ENCODE peak calls at places on chromosome 9, in six cellular contexts. K is GM23248, N is MM.1S, J is HCT116, R is SK-N-SH, M is PC-3. C is an unnamed sample.

GRCh38 chr9:121156263-121156731 is 45.4 kb downstream of the RAB14 start:
- DNase-seq in K (peak; percentile 79), N (peak; percentile 69), J (no peak), R (no peak), M (peak; percentile 65), C (no peak)

GRCh38 chr9:124256517-124257069 is 1.2 kb upstream of the NEK6 start:
- DNase-seq in K (peak; percentile 92), N (no peak), J (no peak), R (no peak), M (peak; percentile 79), C (peak; percentile 52)

GRCh38 chr9:114339130-114339908 is 9.7 kb downstream of the ORM2 start:
- DNase-seq in K (peak; percentile 77), N (peak; percentile 18), J (no peak), R (peak; percentile 86), M (peak; percentile 65), C (peak; percentile 71)

GRCh38 chr9:130424781-130425310 is 19.9 kb upstream of the ASS1 start:
- DNase-seq in K (no peak), N (no peak), J (no peak), R (no peak), M (no peak), C (no peak)

GRCh38 chr9:121494192-121494591 is 5.5 kb downstream of the GGTA1 start:
- DNase-seq in K (no peak), N (no peak), J (no peak), R (no peak), M (no peak), C (no peak)

GRCh38 chr9:136858844-136859757 is 7.0 kb downstream of the MAMDC4 start:
- DNase-seq in K (peak; percentile 81), N (no peak), J (no peak), R (no peak), M (peak; percentile 36), C (no peak)

GRCh38 chr9:71716138-71716909 is 52.0 kb downstream of the CEMIP2 start:
- DNase-seq in K (peak; percentile 37), N (peak; percentile 11), J (no peak), R (peak; percentile 9), M (peak; percentile 21), C (no peak)

GRCh38 chr9:71863652-71864051 is 47.3 kb downstream of the ABHD17B start:
- DNase-seq in K (peak; percentile 12), N (no peak), J (no peak), R (no peak), M (no peak), C (no peak)

GRCh38 chr9:8816361-8816760 is 1016.8 kb upstream of the DMAC1 start:
- DNase-seq in K (no peak), N (no peak), J (no peak), R (peak; percentile 2), M (no peak), C (peak; percentile 71)

GRCh38 chr9:100167912-100168775 is 69.1 kb downstream of the INVS start:
- DNase-seq in K (peak; percentile 47), N (no peak), J (no peak), R (no peak), M (no peak), C (peak; percentile 60)

GRCh38 chr9:119375892-119376291 is 6.7 kb upstream of the BRINP1 start:
- DNase-seq in K (peak; percentile 78), N (no peak), J (peak; percentile 2), R (peak; percentile 32), M (peak; percentile 10), C (peak; percentile 70)

GRCh38 chr9:99353408-99353807 is 131.3 kb downstream of the SEC61B start:
- DNase-seq in K (peak; percentile 98), N (no peak), J (no peak), R (no peak), M (peak; percentile 40), C (no peak)

GRCh38 chr9:115034801-115035200 is 83.2 kb downstream of the TNC start:
- DNase-seq in K (peak; percentile 87), N (no peak), J (no peak), R (no peak), M (no peak), C (no peak)

GRCh38 chr9:87889065-87889881 is 6.6 kb downstream of the SPATA31E1 start:
- DNase-seq in K (no peak), N (no peak), J (no peak), R (no peak), M (no peak), C (no peak)

GRCh38 chr9:76900884-76901440 is 5.0 kb downstream of the PRUNE2 start:
- DNase-seq in K (no peak), N (no peak), J (no peak), R (no peak), M (no peak), C (no peak)

GRCh38 chr9:136339173-136339957 is 12.0 kb downstream of the GPSM1 start:
- DNase-seq in K (peak; percentile 64), N (peak; percentile 55), J (no peak), R (peak; percentile 83), M (peak; percentile 56), C (peak; percentile 93)

GRCh38 chr9:133161542-133161950 is 2.2 kb downstream of the GBGT1 start:
- DNase-seq in K (no peak), N (no peak), J (no peak), R (no peak), M (no peak), C (no peak)
- TF ChIP-seq EZH2phosphoT487 in K (no peak), N (no peak), J (no peak), R (no peak), M (no peak), C (no peak)

GRCh38 chr9:109887079-109887478 is 107.1 kb downstream of the PALM2AKAP2 start:
- DNase-seq in K (peak; percentile 80), N (no peak), J (no peak), R (no peak), M (no peak), C (no peak)

GRCh38 chr9:109889456-109889855 is 109.5 kb downstream of the PALM2AKAP2 start:
- DNase-seq in K (no peak), N (peak; percentile 24), J (no peak), R (no peak), M (no peak), C (no peak)

GRCh38 chr9:109886617-109887016 is 106.6 kb downstream of the PALM2AKAP2 start:
- DNase-seq in K (peak; percentile 26), N (no peak), J (no peak), R (no peak), M (peak; percentile 54), C (no peak)

GRCh38 chr9:109883623-109884022 is 103.6 kb downstream of the PALM2AKAP2 start:
- DNase-seq in K (no peak), N (no peak), J (no peak), R (no peak), M (no peak), C (no peak)

DNA sequence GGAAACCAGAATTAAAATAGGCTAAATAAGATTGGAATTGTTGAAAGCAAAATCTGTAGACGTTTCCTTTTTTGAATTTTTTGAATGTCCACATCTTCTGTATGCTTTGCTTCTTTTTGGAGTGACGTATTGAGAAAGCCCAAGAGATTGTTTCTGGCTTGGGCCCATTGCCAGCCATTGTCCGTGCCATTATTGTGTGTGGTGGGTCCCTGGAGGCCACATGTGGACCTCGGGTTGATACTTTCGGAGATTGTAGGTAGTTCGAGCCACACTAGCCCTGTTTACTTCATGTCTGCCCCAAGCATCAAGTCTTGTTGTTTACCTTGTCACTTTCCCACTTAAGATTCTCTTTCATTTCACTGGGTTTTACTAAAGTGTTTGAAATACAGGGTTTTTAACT is 106.1 kb downstream of the PALM2AKAP2 start:
- DNase-seq in K (no peak), N (no peak), J (no peak), R (no peak), M (no peak), C (no peak)
- H3K27ac ChIP-seq in K (no peak overlapping the region), N (no peak overlapping the region), J (no peak overlapping the region), R (peak overlapping the region; percentile 79), M (no peak overlapping the region), C (no peak overlapping the region)

DNA sequence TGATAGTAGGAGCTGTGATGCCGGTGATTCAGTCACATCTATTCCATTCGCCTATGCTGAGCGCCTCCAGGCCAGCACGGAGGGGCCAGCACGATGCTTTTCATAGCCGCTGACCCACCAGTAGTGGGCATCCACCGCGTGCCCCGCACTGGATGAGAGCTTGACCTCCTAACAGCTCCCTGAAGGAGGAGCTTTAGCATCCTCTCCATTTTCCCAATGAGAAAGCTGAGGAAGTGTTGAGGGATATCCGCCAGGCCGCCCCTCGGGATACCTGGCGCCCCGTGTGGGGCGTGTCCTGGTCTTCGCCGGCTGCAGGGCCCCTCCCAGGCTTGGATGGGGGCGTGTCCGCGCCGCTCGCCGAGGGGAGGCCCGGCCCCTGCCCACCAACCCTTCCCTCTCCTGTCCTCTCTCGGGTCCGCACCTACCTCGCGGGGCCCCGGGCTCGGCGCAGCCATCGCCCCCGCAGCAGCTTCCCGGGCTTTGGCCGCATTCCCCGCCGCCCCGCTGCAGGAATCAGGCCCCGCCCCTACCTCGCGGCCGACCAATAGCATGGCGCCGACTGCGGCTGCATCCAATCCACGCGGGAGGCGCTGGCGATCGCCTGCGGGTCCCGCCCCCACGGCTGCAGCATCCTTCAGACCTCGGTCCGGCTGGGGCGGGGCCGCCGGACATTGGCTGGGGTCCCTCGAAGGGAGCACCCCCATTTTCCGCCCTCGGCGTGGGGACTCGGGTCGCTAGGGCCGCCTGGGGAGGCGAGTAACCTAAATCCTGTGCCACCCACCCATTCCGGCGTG is at the start of gene PIP5KL1:
- DNase-seq in K (peak; percentile 98), N (peak; percentile 87), J (peak; percentile 52), R (peak; percentile 98), M (peak; percentile 68), C (peak; percentile 96)
- H3K9ac ChIP-seq in K (peak within 1 kb of the TSS; percentile 76), N (peak within 1 kb of the TSS; percentile 51), J (peak within 1 kb of the TSS; percentile 66), R (peak within 1 kb of the TSS; percentile 59), M (no peak within 1 kb of the TSS), C (no peak within 1 kb of the TSS)

GRCh38 chr9:127972316-127972871 is 8.4 kb downstream of the EEIG1 start:
- DNase-seq in K (no peak), N (no peak), J (no peak), R (peak; percentile 84), M (no peak), C (no peak)

GRCh38 chr9:127974002-127974768 is 6.6 kb downstream of the EEIG1 start:
- DNase-seq in K (no peak), N (no peak), J (no peak), R (peak; percentile 76), M (no peak), C (no peak)

GRCh38 chr9:127971357-127972315 is 9.2 kb downstream of the EEIG1 start:
- DNase-seq in K (peak; percentile 33), N (peak; percentile 48), J (no peak), R (peak; percentile 40), M (no peak), C (peak; percentile 41)

GRCh38 chr9:127974769-127975261 is 6.0 kb downstream of the EEIG1 start:
- DNase-seq in K (peak; percentile 64), N (no peak), J (no peak), R (peak; percentile 65), M (no peak), C (peak; percentile 37)

DNA sequence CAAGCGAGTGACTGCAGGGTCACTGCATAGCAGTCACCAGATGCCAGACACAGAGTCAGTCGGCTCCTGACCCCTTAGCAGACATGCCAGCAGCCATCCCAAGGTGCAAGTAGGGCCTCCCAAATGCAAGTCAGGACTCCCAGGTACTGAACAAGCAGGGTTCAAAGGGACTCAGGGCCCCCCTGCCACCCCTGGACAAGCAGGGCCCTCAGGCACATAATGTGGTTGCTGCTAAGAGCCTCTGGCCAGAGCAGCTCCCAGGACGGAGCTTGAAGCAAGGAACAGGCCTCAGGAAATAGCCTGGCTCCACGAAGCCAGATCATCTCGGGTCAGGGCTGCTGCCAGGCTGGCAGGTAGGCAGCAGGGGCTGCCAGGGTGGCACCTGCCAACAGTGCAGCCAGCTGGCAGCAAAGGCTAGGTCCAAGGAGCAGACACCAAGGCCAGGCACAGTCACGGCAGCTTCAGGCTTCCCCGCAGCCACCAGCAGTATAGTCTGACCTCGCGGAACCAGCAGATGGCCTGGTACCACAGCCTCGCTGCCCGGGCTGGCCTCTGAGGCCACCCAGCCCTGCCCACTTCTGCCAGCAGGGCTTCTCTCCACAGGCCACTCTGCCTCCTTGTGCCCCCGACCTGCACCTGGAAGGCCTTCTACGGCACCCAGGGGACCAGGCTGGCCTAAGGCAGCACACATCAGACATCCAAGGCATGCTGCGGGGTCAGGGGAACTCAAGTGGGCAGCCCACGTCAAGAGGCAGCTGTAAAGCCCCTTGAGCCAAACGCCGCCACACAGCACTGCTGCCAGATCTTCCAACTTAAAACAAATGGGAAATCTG is 7.4 kb downstream of the EEIG1 start:
- DNase-seq in K (no peak), N (no peak), J (no peak), R (peak; percentile 76), M (no peak), C (no peak)
- TF ChIP-seq EZH2phosphoT487 in K (no peak), N (no peak), J (no peak), R (no peak), M (no peak), C (no peak)

C was measured in neural progenitor cell.